ENCODE peak calls at places on chromosome 6, in four cellular contexts. N is body of pancreas, G is uterus, T is cardiac muscle cell. O is an unnamed sample.

GRCh38 chr6:132812255-132812732 is 2.1 kb upstream of the RPS12 start:
- DNase-seq in N (no peak), G (no peak), T (peak; percentile 62), O (no peak)

GRCh38 chr6:163387317-163387716 is 27.2 kb upstream of the QKI start:
- DNase-seq in N (no peak), G (no peak), T (peak; percentile 17), O (no peak)

GRCh38 chr6:24125980-24126379 is at the start of gene NRSN1:
- DNase-seq in N (peak; percentile 11), G (no peak), T (no peak), O (no peak)

GRCh38 chr6:24855389-24856245 is 56.9 kb upstream of the ARMH2 start:
- DNase-seq in N (peak; percentile 68), G (peak; percentile 72), T (peak; percentile 87), O (peak; percentile 66)

GRCh38 chr6:160730911-160731310 is 28.9 kb downstream of the PLG start:
- DNase-seq in N (no peak), G (no peak), T (no peak), O (peak; percentile 45)

GRCh38 chr6:42128460-42129359 is 13.7 kb downstream of the C6orf132 start:
- DNase-seq in N (no peak), G (no peak), T (no peak), O (no peak)

GRCh38 chr6:137678451-137678850 is 184.3 kb upstream of the OLIG3 start:
- DNase-seq in N (no peak), G (no peak), T (no peak), O (no peak)

GRCh38 chr6:132515386-132515785 is 2.5 kb upstream of the STX7 start:
- DNase-seq in N (no peak), G (no peak), T (no peak), O (no peak)

GRCh38 chr6:159493888-159494632 is 199.0 kb downstream of the SOD2 start:
- DNase-seq in N (no peak), G (no peak), T (peak; percentile 4), O (no peak)

GRCh38 chr6:134510121-134510520 is 192.2 kb upstream of the SGK1 start:
- DNase-seq in N (no peak), G (no peak), T (no peak), O (no peak)

GRCh38 chr6:1285589-1286340 is 26.1 kb upstream of the FOXQ1 start:
- DNase-seq in N (no peak), G (no peak), T (peak; percentile 60), O (no peak)

GRCh38 chr6:79777713-79778579 is 146.8 kb downstream of the SH3BGRL2 start:
- DNase-seq in N (peak; percentile 82), G (peak; percentile 40), T (peak; percentile 79), O (peak; percentile 76)

GRCh38 chr6:155646443-155646842 is 190.8 kb upstream of the NOX3 start:
- DNase-seq in N (no peak), G (no peak), T (peak; percentile 59), O (no peak)

GRCh38 chr6:117771403-117771802 is 96.1 kb downstream of the NUS1 start:
- DNase-seq in N (no peak), G (no peak), T (no peak), O (no peak)

GRCh38 chr6:71376830-71377229 is 88.2 kb downstream of the OGFRL1 start:
- DNase-seq in N (no peak), G (no peak), T (no peak), O (no peak)

GRCh38 chr6:163170294-163170883 is 244.1 kb upstream of the QKI start:
- DNase-seq in N (no peak), G (no peak), T (peak; percentile 19), O (no peak)

GRCh38 chr6:11604836-11605506 is 67.4 kb downstream of the TMEM170B start:
- DNase-seq in N (no peak), G (no peak), T (no peak), O (no peak)

GRCh38 chr6:38364127-38364526 is 275.6 kb downstream of the BTBD9 start:
- DNase-seq in N (no peak), G (no peak), T (no peak), O (no peak)

GRCh38 chr6:38570750-38571149 is 69.0 kb downstream of the BTBD9 start:
- DNase-seq in N (no peak), G (no peak), T (peak; percentile 33), O (no peak)

GRCh38 chr6:38876470-38876869 is 161.4 kb downstream of the DNAH8 start:
- DNase-seq in N (no peak), G (no peak), T (peak; percentile 58), O (no peak)

GRCh38 chr6:6227896-6228295 is 92.6 kb downstream of the F13A1 start:
- DNase-seq in N (no peak), G (no peak), T (no peak), O (no peak)

GRCh38 chr6:107727096-107727757 is 96.9 kb downstream of the SCML4 start:
- DNase-seq in N (no peak), G (no peak), T (no peak), O (no peak)

GRCh38 chr6:107730683-107731314 is 93.3 kb downstream of the SCML4 start:
- DNase-seq in N (no peak), G (no peak), T (no peak), O (peak; percentile 37)

GRCh38 chr6:107730106-107730505 is 94.0 kb downstream of the SCML4 start:
- DNase-seq in N (no peak), G (no peak), T (no peak), O (no peak)

GRCh38 chr6:107728564-107728897 is 95.6 kb downstream of the SCML4 start:
- DNase-seq in N (no peak), G (no peak), T (no peak), O (no peak)

GRCh38 chr6:107729098-107729497 is 95.0 kb downstream of the SCML4 start:
- DNase-seq in N (no peak), G (no peak), T (no peak), O (no peak)
- TF ChIP-seq CTCF in N (no peak), G (no peak), T (no peak), O (no peak)

GRCh38 chr6:29941476-29941875 is 856 bp upstream of the HLA-A start:
- DNase-seq in N (no peak), G (no peak), T (no peak), O (no peak)
- H3K4me3 ChIP-seq in N (no peak overlapping the region), G (no peak overlapping the region), T (no peak overlapping the region), O (no peak overlapping the region)

GRCh38 chr6:90859612-90860011 is 272.7 kb upstream of the MAP3K7 start:
- DNase-seq in N (no peak), G (no peak), T (no peak), O (no peak)

GRCh38 chr6:90865513-90865912 is 278.6 kb upstream of the MAP3K7 start:
- DNase-seq in N (no peak), G (no peak), T (no peak), O (no peak)

GRCh38 chr6:90859056-90859455 is 272.2 kb upstream of the MAP3K7 start:
- DNase-seq in N (no peak), G (no peak), T (no peak), O (no peak)

DNA sequence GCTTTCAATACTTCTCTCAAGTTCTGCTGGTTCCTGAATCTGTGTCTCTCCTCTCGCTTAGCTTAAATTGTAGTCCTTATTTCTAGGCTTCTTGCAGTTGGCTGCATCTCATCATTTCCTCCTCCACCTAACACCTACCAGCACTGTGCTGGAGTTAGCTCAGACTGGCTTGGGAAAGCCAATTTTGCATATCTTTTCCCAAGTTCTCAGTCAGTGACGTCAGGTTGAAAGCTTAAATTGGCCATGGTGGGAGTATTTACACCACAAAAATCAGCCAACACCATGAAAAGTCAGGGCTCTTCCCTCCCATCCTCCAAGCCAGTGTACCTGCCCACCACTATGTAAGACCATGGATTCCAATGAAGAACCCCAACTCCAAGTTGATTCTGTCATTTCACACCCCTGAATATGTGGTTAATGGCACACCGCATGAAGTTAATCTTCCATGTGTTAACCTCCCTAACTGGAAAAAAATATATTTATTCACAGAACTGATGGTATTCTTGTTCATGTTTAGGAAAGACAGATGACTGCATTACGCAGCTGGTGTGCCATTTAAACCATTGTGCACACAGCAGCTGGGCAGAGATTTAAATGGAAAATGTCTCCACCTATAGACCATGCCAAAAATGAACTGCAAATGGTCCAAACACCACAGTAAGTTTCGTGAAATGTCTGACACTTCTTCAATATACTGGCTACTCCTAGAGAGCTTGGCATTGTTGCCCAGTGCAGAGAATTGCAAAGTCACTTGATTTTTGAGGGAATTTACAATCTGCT is 274.1 kb upstream of the MAP3K7 start:
- DNase-seq in N (no peak), G (no peak), T (peak; percentile 12), O (peak; percentile 8)
- TF ChIP-seq CTCF in N (peak; percentile 29), G (no peak), T (no peak), O (peak; percentile 16)

GRCh38 chr6:10567256-10568041 is 46.3 kb downstream of the GCNT2 start:
- DNase-seq in N (no peak), G (no peak), T (no peak), O (peak; percentile 78)
- H3K4me3 ChIP-seq in N (no peak overlapping the region), G (no peak overlapping the region), T (no peak overlapping the region), O (no peak overlapping the region)

GRCh38 chr6:144718431-144718830 is 433.3 kb downstream of the UTRN start:
- DNase-seq in N (no peak), G (no peak), T (no peak), O (no peak)
- TF ChIP-seq CTCF in N (no peak), G (no peak), T (no peak), O (no peak)